ENCODE peak calls at places on chromosomes 2 and 18, in six cellular contexts. P is psoas muscle, F is Peyer's patch, G is hepatocyte, O is kidney, Q is heart right ventricle. N is an unnamed sample. For H3K36me3, the result is how much of the 10 kb centered on the place peaks cover.

GRCh38 chr18:45173799-45174519 is 441.3 kb upstream of the SLC14A2 start:
- DNase-seq in P (no peak), F (no peak), G (no peak), O (no peak), Q (no peak), N (no peak)

GRCh38 chr18:65983750-65984149 is 232.9 kb downstream of the CDH7 start:
- DNase-seq in P (no peak), F (no peak), G (no peak), O (no peak), Q (no peak), N (no peak)

GRCh38 chr2:1744446-1745170 is at the start of gene PXDN:
- DNase-seq in P (peak), F (peak), G (peak), O (peak), Q (peak), N (peak)

GRCh38 chr18:55506074-55506473 is 81.9 kb downstream of the TCF4 start:
- DNase-seq in P (no peak), F (no peak), G (no peak), O (no peak), Q (no peak), N (no peak)

GRCh38 chr2:205017381-205017780 is 472.1 kb downstream of the PARD3B start:
- DNase-seq in P (no peak), F (no peak), G (no peak), O (no peak), Q (no peak), N (no peak)

GRCh38 chr2:238433941-238434845 is 7.5 kb downstream of the ASB1 start:
- DNase-seq in P (no peak), F (no peak), G (no peak), O (no peak), Q (no peak), N (no peak)

GRCh38 chr2:40384714-40385113 is 67.2 kb downstream of the SLC8A1 start:
- DNase-seq in P (no peak), F (no peak), G (no peak), O (no peak), Q (no peak), N (no peak)

GRCh38 chr2:108449410-108450200 is 599 bp downstream of the GCC2 start:
- DNase-seq in P (no peak), F (peak), G (peak), O (no peak), Q (peak), N (no peak)

GRCh38 chr2:122988395-122989221 is 1036.5 kb upstream of the CNTNAP5 start:
- DNase-seq in P (no peak), F (no peak), G (no peak), O (peak), Q (no peak), N (no peak)

GRCh38 chr2:3040066-3040428 is 337.6 kb downstream of the EIPR1 start:
- DNase-seq in P (no peak), F (no peak), G (no peak), O (no peak), Q (no peak), N (no peak)

GRCh38 chr18:73136134-73136533 is 268.3 kb upstream of the NETO1 start:
- DNase-seq in P (no peak), F (no peak), G (peak), O (no peak), Q (no peak), N (no peak)

GRCh38 chr2:25787020-25787419 is 91.3 kb downstream of the ASXL2 start:
- DNase-seq in P (no peak), F (no peak), G (peak), O (no peak), Q (no peak), N (no peak)

GRCh38 chr18:669077-669476 is 11.6 kb downstream of the TYMS start:
- DNase-seq in P (no peak), F (no peak), G (no peak), O (no peak), Q (no peak), N (no peak)

GRCh38 chr2:127674241-127675209 is 805 bp downstream of the LIMS2 start:
- DNase-seq in P (peak), F (peak), G (no peak), O (peak), Q (no peak), N (peak)

GRCh38 chr18:70982292-70982691 is 693.4 kb downstream of the SOCS6 start:
- DNase-seq in P (no peak), F (no peak), G (no peak), O (no peak), Q (no peak), N (no peak)

GRCh38 chr2:58865436-58865835 is 624.3 kb upstream of the FANCL start:
- DNase-seq in P (no peak), F (no peak), G (no peak), O (no peak), Q (no peak), N (no peak)

GRCh38 chr2:7721413-7721995 is 804.3 kb downstream of the RNF144A start:
- DNase-seq in P (no peak), F (no peak), G (no peak), O (no peak), Q (no peak), N (no peak)

GRCh38 chr2:235262750-235263149 is 231.1 kb upstream of the AGAP1 start:
- DNase-seq in P (no peak), F (no peak), G (no peak), O (no peak), Q (no peak), N (no peak)

GRCh38 chr18:68233043-68233442 is 481.9 kb downstream of the TMX3 start:
- DNase-seq in P (no peak), F (no peak), G (no peak), O (no peak), Q (no peak), N (no peak)

GRCh38 chr2:113200736-113201490 is 27.1 kb downstream of the PSD4 start:
- DNase-seq in P (no peak), F (peak), G (no peak), O (no peak), Q (no peak), N (no peak)

GRCh38 chr18:29882620-29883019 is 1159.9 kb downstream of the DSC3 start:
- DNase-seq in P (no peak), F (no peak), G (no peak), O (no peak), Q (no peak), N (no peak)

GRCh38 chr2:207408086-207408794 is 121.5 kb upstream of the CREB1 start:
- DNase-seq in P (no peak), F (no peak), G (no peak), O (no peak), Q (no peak), N (no peak)

GRCh38 chr2:64804651-64805050 is 150.9 kb upstream of the SERTAD2 start:
- DNase-seq in P (no peak), F (no peak), G (no peak), O (no peak), Q (no peak), N (no peak)

GRCh38 chr2:236012155-236012554 is 156.0 kb downstream of the GBX2 start:
- DNase-seq in P (no peak), F (no peak), G (no peak), O (no peak), Q (no peak), N (no peak)

DNA sequence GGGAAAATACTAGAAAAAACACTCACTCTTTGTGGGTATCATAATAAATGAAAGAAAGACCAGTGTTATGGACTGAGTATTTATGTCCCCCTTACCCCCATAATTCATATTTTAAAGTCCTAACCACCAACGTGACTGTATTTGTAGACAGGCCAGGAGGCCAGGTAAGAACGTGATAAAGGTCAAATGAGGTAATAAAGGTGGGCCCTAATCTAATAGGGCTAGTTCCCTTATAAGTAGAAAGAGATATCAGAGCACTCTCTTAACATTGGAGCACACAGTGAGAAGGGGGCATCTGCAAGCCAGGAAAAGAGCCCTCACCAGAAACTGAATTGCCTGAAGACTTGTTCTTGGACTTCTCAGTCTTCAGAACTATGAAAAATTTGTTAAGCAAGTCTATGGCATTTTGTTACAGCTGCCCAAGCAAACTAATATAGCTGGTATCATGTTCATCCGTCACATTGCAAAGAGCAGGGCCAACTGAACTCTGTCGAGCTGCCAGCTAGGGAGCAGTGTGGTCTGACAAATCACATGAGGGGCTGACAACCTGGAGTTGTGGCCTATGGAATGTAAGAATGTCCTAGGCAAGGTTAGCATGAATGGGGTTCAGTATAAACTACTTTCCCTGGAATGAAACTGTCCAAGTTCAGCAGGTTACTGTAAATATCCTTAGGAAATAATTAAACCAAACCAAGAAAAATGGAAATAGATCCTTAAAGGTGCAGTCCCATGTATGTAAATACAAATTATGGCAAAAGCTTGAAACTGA is 280.9 kb downstream of the ZNF385B start:
- DNase-seq in P (peak), F (no peak), G (peak), O (no peak), Q (peak), N (peak)
- TF ChIP-seq CTCF in P (no peak), F (no peak), G (peak), O (no peak), Q (peak), N (no peak)

GRCh38 chr2:100126897-100127401 is 15.4 kb downstream of the AFF3 start:
- DNase-seq in P (no peak), F (no peak), G (no peak), O (no peak), Q (no peak), N (no peak)

GRCh38 chr2:100124746-100125145 is 17.6 kb downstream of the AFF3 start:
- DNase-seq in P (no peak), F (no peak), G (no peak), O (no peak), Q (no peak), N (no peak)

GRCh38 chr2:100130595-100131391 is 11.6 kb downstream of the AFF3 start:
- DNase-seq in P (no peak), F (no peak), G (no peak), O (no peak), Q (no peak), N (no peak)

GRCh38 chr2:100125641-100126040 is 16.7 kb downstream of the AFF3 start:
- DNase-seq in P (no peak), F (no peak), G (no peak), O (no peak), Q (no peak), N (no peak)

GRCh38 chr2:100126172-100126571 is 16.2 kb downstream of the AFF3 start:
- DNase-seq in P (no peak), F (no peak), G (no peak), O (no peak), Q (no peak), N (peak)
- H3K36me3 ChIP-seq in P (under half), F (under half), G (under half), O (under half), Q (under half), N (under half)

GRCh38 chr18:79798346-79798998 is 734 bp downstream of the KCNG2 start:
- DNase-seq in P (no peak), F (no peak), G (no peak), O (peak), Q (no peak), N (peak)

GRCh38 chr18:79796531-79797390 is 977 bp upstream of the KCNG2 start:
- DNase-seq in P (no peak), F (peak), G (no peak), O (peak), Q (peak), N (peak)

GRCh38 chr18:79798999-79799370 is 1.2 kb downstream of the KCNG2 start:
- DNase-seq in P (no peak), F (peak), G (peak), O (peak), Q (no peak), N (peak)

GRCh38 chr18:79796016-79796415 is 1.7 kb upstream of the KCNG2 start:
- DNase-seq in P (no peak), F (peak), G (no peak), O (peak), Q (no peak), N (no peak)

DNA sequence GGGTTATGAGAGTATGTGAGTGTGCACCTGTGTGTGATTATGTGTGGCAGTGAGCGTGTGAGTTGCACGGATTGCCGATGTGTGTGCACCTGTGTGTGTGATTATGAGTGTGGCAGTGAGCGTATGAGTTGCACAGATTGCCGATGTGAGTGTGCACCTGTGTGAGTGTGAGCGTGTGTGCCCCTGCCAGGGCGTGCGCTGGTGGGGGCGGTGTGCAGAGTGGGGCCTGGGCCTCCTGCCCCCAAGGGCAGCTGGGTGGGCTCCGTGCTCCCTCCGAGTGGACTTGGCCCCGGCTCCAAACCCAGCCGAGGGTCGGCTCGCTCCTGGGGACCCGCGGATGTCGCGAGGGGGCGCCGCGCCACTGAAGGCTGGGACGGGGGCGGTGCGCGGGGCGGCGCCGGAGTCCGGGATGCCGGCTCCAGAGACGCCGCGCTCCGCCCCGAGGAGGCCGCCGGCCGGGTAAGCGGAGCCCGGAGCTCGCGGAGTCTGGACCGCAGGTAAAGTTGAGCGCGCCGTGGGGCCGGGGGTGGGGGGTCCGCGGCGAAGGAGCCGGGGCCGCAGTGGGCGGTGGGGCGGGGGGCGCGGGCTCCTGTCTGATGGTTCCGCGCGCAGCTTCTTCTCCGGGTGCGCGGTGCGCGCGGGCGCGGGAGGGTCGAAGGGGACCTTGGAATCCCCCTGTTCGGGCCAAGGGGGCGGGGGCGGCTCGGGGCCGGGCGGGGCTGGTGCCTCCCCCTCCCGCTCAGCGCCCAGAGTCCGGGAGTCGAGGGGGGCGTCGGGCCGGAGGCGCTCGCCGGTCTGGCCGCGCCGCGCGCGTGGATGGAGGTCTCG is at the start of gene KCNG2:
- DNase-seq in P (no peak), F (peak), G (peak), O (peak), Q (no peak), N (no peak)
- TF ChIP-seq CTCF in P (no peak), F (no peak), G (peak), O (no peak), Q (peak), N (no peak)

GRCh38 chr2:75703617-75704016 is 7.1 kb downstream of the GCFC2 start:
- DNase-seq in P (no peak), F (no peak), G (no peak), O (no peak), Q (no peak), N (no peak)

GRCh38 chr2:75705921-75706320 is 4.8 kb downstream of the GCFC2 start:
- DNase-seq in P (no peak), F (no peak), G (no peak), O (no peak), Q (no peak), N (no peak)

GRCh38 chr2:75707901-75708300 is 2.8 kb downstream of the GCFC2 start:
- DNase-seq in P (no peak), F (no peak), G (no peak), O (no peak), Q (no peak), N (no peak)

GRCh38 chr2:75698928-75699327 is 11.8 kb downstream of the GCFC2 start:
- DNase-seq in P (no peak), F (no peak), G (no peak), O (no peak), Q (no peak), N (no peak)

GRCh38 chr2:75702593-75702992 is 8.1 kb downstream of the GCFC2 start:
- DNase-seq in P (no peak), F (no peak), G (no peak), O (no peak), Q (no peak), N (no peak)
- H3K36me3 ChIP-seq in P (under half), F (under half), G (under half), O (under half), Q (under half), N (half or more)

DNA sequence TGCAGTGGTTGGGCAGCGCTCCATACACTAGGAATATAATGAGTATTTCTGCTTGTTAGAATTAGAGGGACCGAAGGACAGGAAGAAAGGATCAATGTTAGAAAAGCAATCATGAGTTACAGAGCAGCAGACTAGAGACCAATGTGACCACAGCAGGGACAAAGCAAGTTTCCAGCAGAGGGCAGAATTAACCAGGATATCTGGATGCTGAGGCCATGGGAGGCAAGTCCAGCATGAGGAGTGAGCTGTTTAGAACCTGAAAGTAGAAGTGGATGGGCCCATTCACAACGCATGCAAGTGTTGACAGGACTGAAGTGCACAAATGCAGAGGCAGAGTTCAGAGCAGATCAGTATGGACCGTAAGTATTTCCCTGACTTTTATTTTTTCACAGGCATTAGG is 910.4 kb upstream of the GYPC start:
- DNase-seq in P (no peak), F (no peak), G (peak), O (no peak), Q (peak), N (no peak)
- TF ChIP-seq CTCF in P (no peak), F (no peak), G (peak), O (peak), Q (peak), N (no peak)

GRCh38 chr2:47838249-47838648 is 55.3 kb downstream of the MSH6 start:
- DNase-seq in P (no peak), F (no peak), G (no peak), O (no peak), Q (no peak), N (no peak)

DNA sequence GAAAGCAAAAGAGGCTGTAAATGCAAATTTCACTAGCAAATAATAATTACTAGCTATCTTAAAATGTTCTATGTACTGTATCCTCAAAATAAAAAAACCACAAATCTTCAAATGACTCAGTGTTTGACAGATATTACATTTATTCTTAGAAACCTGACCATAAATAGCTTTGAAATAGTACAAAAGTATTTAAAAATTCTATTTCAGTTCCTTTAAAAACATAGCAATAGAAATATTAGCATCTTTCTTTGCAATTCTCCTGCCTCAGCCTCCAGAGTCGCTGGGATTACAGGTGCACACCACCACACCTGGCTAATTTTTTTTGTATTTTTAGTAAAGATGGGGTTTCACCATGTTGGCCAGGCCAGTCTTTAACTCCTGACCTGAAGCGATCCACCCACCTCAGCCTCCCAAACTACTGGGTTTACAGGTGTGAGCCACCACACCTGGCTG is 50.6 kb downstream of the MSH6 start:
- DNase-seq in P (no peak), F (no peak), G (no peak), O (no peak), Q (no peak), N (no peak)
- H3K36me3 ChIP-seq in P (under half), F (under half), G (under half), O (under half), Q (under half), N (half or more)

GRCh38 chr2:229689307-229689839 is 25.0 kb downstream of the DNER start:
- DNase-seq in P (no peak), F (no peak), G (no peak), O (no peak), Q (no peak), N (no peak)
- TF ChIP-seq CTCF in P (no peak), F (no peak), G (no peak), O (no peak), Q (no peak), N (no peak)

GRCh38 chr18:12336887-12337286 is 28.8 kb downstream of the TUBB6 start:
- DNase-seq in P (no peak), F (no peak), G (peak), O (no peak), Q (no peak), N (no peak)

GRCh38 chr18:12334280-12335262 is 26.5 kb downstream of the TUBB6 start:
- DNase-seq in P (no peak), F (no peak), G (no peak), O (no peak), Q (no peak), N (no peak)

GRCh38 chr18:12336251-12336650 is 28.2 kb downstream of the TUBB6 start:
- DNase-seq in P (no peak), F (no peak), G (no peak), O (no peak), Q (no peak), N (no peak)

GRCh38 chr18:12335503-12335902 is 27.5 kb downstream of the TUBB6 start:
- DNase-seq in P (no peak), F (no peak), G (no peak), O (no peak), Q (no peak), N (no peak)

DNA sequence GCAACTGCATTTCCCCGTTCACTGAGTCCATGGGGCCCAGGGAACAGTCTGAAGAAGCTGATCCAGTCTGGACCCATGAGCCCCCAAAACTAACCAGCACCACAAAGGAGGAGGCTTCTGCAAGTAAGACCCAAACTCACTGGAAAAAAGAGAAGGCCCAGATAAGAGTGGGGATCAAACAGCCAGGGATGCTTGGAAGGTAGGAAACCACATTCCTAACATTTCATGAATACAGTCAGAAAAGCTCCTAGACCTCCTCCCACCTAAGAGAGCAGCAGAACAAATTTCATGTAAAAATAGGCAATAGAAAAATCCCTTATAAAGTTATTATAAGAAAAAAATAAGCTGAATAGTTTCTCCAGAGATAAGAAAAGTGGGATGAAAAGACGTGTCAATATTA is 30.3 kb downstream of the TUBB6 start:
- DNase-seq in P (no peak), F (no peak), G (no peak), O (no peak), Q (no peak), N (no peak)
- H3K36me3 ChIP-seq in P (under half), F (under half), G (under half), O (under half), Q (under half), N (half or more)

N was measured in heart left ventricle.